ENCODE peak calls at places on chromosomes 6 and 20, in five cellular contexts. One of them, this sample, is unnamed.

GRCh38 chr6:5998741-5999687 is 7.7 kb downstream of the NRN1 start:
- DNase-seq in hippocampal formation: no peak
- DNase-seq in osteocyte: no peak
- DNase-seq in A549: no peak
- DNase-seq in omental fat pad: no peak
- DNase-seq in this sample: no peak

GRCh38 chr6:160960067-160960466 is 31.5 kb upstream of the MAP3K4 start:
- DNase-seq in hippocampal formation: no peak
- DNase-seq in osteocyte: no peak
- DNase-seq in omental fat pad: no peak
- DNase-seq in A549: no peak
- DNase-seq in this sample: no peak

GRCh38 chr6:83633149-83633548 is 75.8 kb downstream of the SNAP91 start:
- DNase-seq in osteocyte: no peak
- DNase-seq in hippocampal formation: no peak
- DNase-seq in omental fat pad: no peak
- DNase-seq in A549: no peak
- DNase-seq in this sample: no peak

GRCh38 chr6:15621203-15622044 is 41.4 kb downstream of the DTNBP1 start:
- DNase-seq in A549: no peak
- DNase-seq in omental fat pad: no peak
- DNase-seq in osteocyte: no peak
- DNase-seq in hippocampal formation: no peak
- DNase-seq in this sample: no peak

GRCh38 chr6:158686791-158687381 is 37.0 kb downstream of the SYTL3 start:
- DNase-seq in A549: no peak
- DNase-seq in hippocampal formation: no peak
- DNase-seq in omental fat pad: no peak
- DNase-seq in osteocyte: peak
- DNase-seq in this sample: no peak

GRCh38 chr20:31274441-31274840 is 17.0 kb downstream of the DEFB115 start:
- DNase-seq in A549: no peak
- DNase-seq in omental fat pad: no peak
- DNase-seq in hippocampal formation: no peak
- DNase-seq in osteocyte: no peak
- DNase-seq in this sample: no peak

GRCh38 chr20:62918137-62918536 is 8.2 kb downstream of the DIDO1 start:
- DNase-seq in omental fat pad: no peak
- DNase-seq in hippocampal formation: no peak
- DNase-seq in A549: no peak
- DNase-seq in osteocyte: no peak
- DNase-seq in this sample: no peak

GRCh38 chr6:13404115-13404891 is 76.0 kb upstream of the TBC1D7 start:
- DNase-seq in osteocyte: no peak
- DNase-seq in omental fat pad: no peak
- DNase-seq in A549: no peak
- DNase-seq in hippocampal formation: no peak
- DNase-seq in this sample: peak

GRCh38 chr20:49928411-49929141 is 7.6 kb upstream of the RNF114 start:
- DNase-seq in osteocyte: peak
- DNase-seq in hippocampal formation: peak
- DNase-seq in omental fat pad: peak
- DNase-seq in A549: peak
- DNase-seq in this sample: peak

GRCh38 chr20:31968299-31969126 is 562 bp downstream of the XKR7 start:
- DNase-seq in osteocyte: peak
- DNase-seq in hippocampal formation: peak
- DNase-seq in omental fat pad: peak
- DNase-seq in A549: peak
- DNase-seq in this sample: peak

GRCh38 chr6:31859923-31860322 is 2.7 kb downstream of the NEU1 start:
- DNase-seq in A549: no peak
- DNase-seq in omental fat pad: no peak
- DNase-seq in hippocampal formation: no peak
- DNase-seq in osteocyte: no peak
- DNase-seq in this sample: no peak

GRCh38 chr6:36120539-36120938 is 9.8 kb upstream of the MAPK13 start:
- DNase-seq in A549: no peak
- DNase-seq in hippocampal formation: no peak
- DNase-seq in osteocyte: no peak
- DNase-seq in omental fat pad: no peak
- DNase-seq in this sample: no peak

GRCh38 chr6:168277274-168277669 is 42.3 kb downstream of the DACT2 start:
- DNase-seq in omental fat pad: no peak
- DNase-seq in A549: no peak
- DNase-seq in osteocyte: no peak
- DNase-seq in hippocampal formation: no peak
- DNase-seq in this sample: no peak

GRCh38 chr20:6169251-6169650 is 46.4 kb upstream of the FERMT1 start:
- DNase-seq in omental fat pad: no peak
- DNase-seq in osteocyte: no peak
- DNase-seq in hippocampal formation: no peak
- DNase-seq in A549: no peak
- DNase-seq in this sample: peak

GRCh38 chr20:44709797-44710196 is 5.4 kb upstream of the CCN5 start:
- DNase-seq in omental fat pad: no peak
- DNase-seq in hippocampal formation: no peak
- DNase-seq in A549: no peak
- DNase-seq in osteocyte: no peak
- DNase-seq in this sample: no peak

GRCh38 chr20:9800406-9800805 is 38.5 kb downstream of the PAK5 start:
- DNase-seq in A549: no peak
- DNase-seq in omental fat pad: no peak
- DNase-seq in osteocyte: no peak
- DNase-seq in hippocampal formation: no peak
- DNase-seq in this sample: no peak

GRCh38 chr6:5115168-5115567 is 30.0 kb downstream of the PPP1R3G start:
- DNase-seq in osteocyte: no peak
- DNase-seq in omental fat pad: no peak
- DNase-seq in hippocampal formation: no peak
- DNase-seq in A549: peak
- DNase-seq in this sample: no peak

GRCh38 chr6:25991785-25992412 is 29.3 kb downstream of the TRIM38 start:
- DNase-seq in osteocyte: peak
- DNase-seq in A549: peak
- DNase-seq in hippocampal formation: peak
- DNase-seq in omental fat pad: no peak
- DNase-seq in this sample: peak

GRCh38 chr6:133939778-133940667 is 13.0 kb upstream of the TBPL1 start:
- DNase-seq in omental fat pad: no peak
- DNase-seq in A549: no peak
- DNase-seq in hippocampal formation: no peak
- DNase-seq in osteocyte: no peak
- DNase-seq in this sample: no peak

GRCh38 chr6:143221723-143222122 is 161.0 kb downstream of the AIG1 start:
- DNase-seq in hippocampal formation: no peak
- DNase-seq in A549: no peak
- DNase-seq in osteocyte: no peak
- DNase-seq in omental fat pad: no peak
- DNase-seq in this sample: no peak

GRCh38 chr20:60921021-60921622 is 330.9 kb upstream of the CDH4 start:
- DNase-seq in osteocyte: no peak
- DNase-seq in omental fat pad: no peak
- DNase-seq in hippocampal formation: no peak
- DNase-seq in A549: peak
- DNase-seq in this sample: peak

GRCh38 chr6:147033267-147033666 is 170.9 kb upstream of the STXBP5 start:
- DNase-seq in omental fat pad: no peak
- DNase-seq in hippocampal formation: no peak
- DNase-seq in A549: no peak
- DNase-seq in osteocyte: no peak
- DNase-seq in this sample: no peak

GRCh38 chr6:96907498-96907897 is 9.8 kb upstream of the NDUFAF4 start:
- DNase-seq in omental fat pad: no peak
- DNase-seq in hippocampal formation: no peak
- DNase-seq in A549: no peak
- DNase-seq in osteocyte: no peak
- DNase-seq in this sample: peak

GRCh38 chr6:154127638-154128037 is 88.6 kb downstream of the OPRM1 start:
- DNase-seq in omental fat pad: no peak
- DNase-seq in osteocyte: no peak
- DNase-seq in A549: no peak
- DNase-seq in hippocampal formation: no peak
- DNase-seq in this sample: no peak

GRCh38 chr6:120608826-120609225 is 725.5 kb downstream of the TBC1D32 start:
- DNase-seq in A549: no peak
- DNase-seq in osteocyte: no peak
- DNase-seq in omental fat pad: no peak
- DNase-seq in hippocampal formation: no peak
- DNase-seq in this sample: peak

GRCh38 chr6:27297484-27297856 is 14.6 kb downstream of the POM121L2 start:
- DNase-seq in omental fat pad: no peak
- DNase-seq in A549: no peak
- DNase-seq in hippocampal formation: no peak
- DNase-seq in osteocyte: no peak
- DNase-seq in this sample: no peak

GRCh38 chr6:30171677-30172471 is 8.5 kb downstream of the TRIM15 start:
- DNase-seq in osteocyte: no peak
- DNase-seq in omental fat pad: no peak
- DNase-seq in A549: no peak
- DNase-seq in hippocampal formation: no peak
- DNase-seq in this sample: no peak

GRCh38 chr6:36677059-36677749 is 1.3 kb upstream of the CDKN1A start:
- DNase-seq in osteocyte: no peak
- DNase-seq in omental fat pad: no peak
- DNase-seq in hippocampal formation: no peak
- DNase-seq in A549: no peak
- DNase-seq in this sample: peak

GRCh38 chr6:14035448-14035847 is 82.1 kb upstream of the CD83 start:
- DNase-seq in osteocyte: no peak
- DNase-seq in hippocampal formation: no peak
- DNase-seq in omental fat pad: no peak
- DNase-seq in A549: no peak
- DNase-seq in this sample: peak

GRCh38 chr6:35724059-35724458 is 12.8 kb upstream of the ARMC12 start:
- DNase-seq in omental fat pad: no peak
- DNase-seq in hippocampal formation: no peak
- DNase-seq in osteocyte: no peak
- DNase-seq in A549: no peak
- DNase-seq in this sample: no peak

GRCh38 chr6:48889429-48889828 is 573.6 kb downstream of the MMUT start:
- DNase-seq in hippocampal formation: no peak
- DNase-seq in osteocyte: no peak
- DNase-seq in omental fat pad: no peak
- DNase-seq in A549: no peak
- DNase-seq in this sample: no peak

GRCh38 chr6:149368065-149368464 is 32.0 kb upstream of the SUMO4 start:
- DNase-seq in osteocyte: no peak
- DNase-seq in omental fat pad: no peak
- DNase-seq in A549: no peak
- DNase-seq in hippocampal formation: no peak
- DNase-seq in this sample: no peak

GRCh38 chr6:153058291-153058690 is 55.8 kb upstream of the MTRF1L start:
- DNase-seq in osteocyte: no peak
- DNase-seq in omental fat pad: no peak
- DNase-seq in A549: no peak
- DNase-seq in hippocampal formation: no peak
- DNase-seq in this sample: peak

GRCh38 chr20:49431345-49431744 is 51.1 kb downstream of the KCNB1 start:
- DNase-seq in osteocyte: no peak
- DNase-seq in hippocampal formation: no peak
- DNase-seq in omental fat pad: no peak
- DNase-seq in A549: no peak
- DNase-seq in this sample: no peak

GRCh38 chr20:17704589-17705317 is 5.0 kb downstream of the BANF2 start:
- DNase-seq in hippocampal formation: no peak
- DNase-seq in A549: no peak
- DNase-seq in omental fat pad: no peak
- DNase-seq in osteocyte: no peak
- DNase-seq in this sample: no peak

GRCh38 chr6:67676892-67677291 is 958.2 kb upstream of the ADGRB3 start:
- DNase-seq in omental fat pad: no peak
- DNase-seq in A549: no peak
- DNase-seq in hippocampal formation: no peak
- DNase-seq in osteocyte: no peak
- DNase-seq in this sample: no peak

GRCh38 chr6:118787746-118788419 is 106.1 kb upstream of the ASF1A start:
- DNase-seq in A549: no peak
- DNase-seq in omental fat pad: no peak
- DNase-seq in hippocampal formation: no peak
- DNase-seq in osteocyte: no peak
- DNase-seq in this sample: no peak